ENCODE peak calls at places on chromosome 7, in ten cellular contexts. One of them, this sample, is unnamed.

GRCh38 chr7:158747408-158747807 is 42.8 kb upstream of the NCAPG2 start:
- DNase-seq in activated CD4-positive, alpha-beta T cell treated with anti-CD3 and anti-CD28 coated beads for 36 hours: no peak
- DNase-seq in dorsolateral prefrontal cortex: no peak
- DNase-seq in memory B cell: no peak
- DNase-seq in NCI-H2081: no peak
- DNase-seq in GM04504: no peak
- DNase-seq in stimulated activated CD4-positive, alpha-beta T cell treated with anti-CD3 and anti-CD28 coated beads, Interleukin-2, amount 100 ng/mL, for 48 hours: no peak
- DNase-seq in HepG2: no peak
- DNase-seq in brain microvascular endothelial cell: no peak
- DNase-seq in vagina: no peak
- DNase-seq in this sample: no peak

GRCh38 chr7:122304996-122305421 is 459 bp upstream of the FEZF1 start:
- DNase-seq in memory B cell: no peak
- DNase-seq in dorsolateral prefrontal cortex: no peak
- DNase-seq in stimulated activated CD4-positive, alpha-beta T cell treated with anti-CD3 and anti-CD28 coated beads, Interleukin-2, amount 100 ng/mL, for 48 hours: no peak
- DNase-seq in GM04504: no peak
- DNase-seq in NCI-H2081: no peak
- DNase-seq in HepG2: no peak
- DNase-seq in activated CD4-positive, alpha-beta T cell treated with anti-CD3 and anti-CD28 coated beads for 36 hours: no peak
- DNase-seq in vagina: no peak
- DNase-seq in brain microvascular endothelial cell: no peak
- DNase-seq in this sample: no peak

GRCh38 chr7:84950836-84951235 is 236.0 kb downstream of the SEMA3D start:
- DNase-seq in activated CD4-positive, alpha-beta T cell treated with anti-CD3 and anti-CD28 coated beads for 36 hours: no peak
- DNase-seq in GM04504: no peak
- DNase-seq in memory B cell: no peak
- DNase-seq in dorsolateral prefrontal cortex: no peak
- DNase-seq in HepG2: no peak
- DNase-seq in stimulated activated CD4-positive, alpha-beta T cell treated with anti-CD3 and anti-CD28 coated beads, Interleukin-2, amount 100 ng/mL, for 48 hours: no peak
- DNase-seq in vagina: no peak
- DNase-seq in brain microvascular endothelial cell: peak
- DNase-seq in NCI-H2081: no peak
- DNase-seq in this sample: no peak

GRCh38 chr7:106947244-106947728 is 82.2 kb downstream of the PIK3CG start:
- DNase-seq in dorsolateral prefrontal cortex: no peak
- DNase-seq in stimulated activated CD4-positive, alpha-beta T cell treated with anti-CD3 and anti-CD28 coated beads, Interleukin-2, amount 100 ng/mL, for 48 hours: peak
- DNase-seq in brain microvascular endothelial cell: peak
- DNase-seq in vagina: no peak
- DNase-seq in memory B cell: no peak
- DNase-seq in NCI-H2081: peak
- DNase-seq in activated CD4-positive, alpha-beta T cell treated with anti-CD3 and anti-CD28 coated beads for 36 hours: peak
- DNase-seq in GM04504: peak
- DNase-seq in HepG2: peak
- DNase-seq in this sample: peak

GRCh38 chr7:44534501-44534900 is 6.6 kb downstream of the NPC1L1 start:
- DNase-seq in NCI-H2081: peak
- DNase-seq in activated CD4-positive, alpha-beta T cell treated with anti-CD3 and anti-CD28 coated beads for 36 hours: peak
- DNase-seq in GM04504: no peak
- DNase-seq in stimulated activated CD4-positive, alpha-beta T cell treated with anti-CD3 and anti-CD28 coated beads, Interleukin-2, amount 100 ng/mL, for 48 hours: peak
- DNase-seq in dorsolateral prefrontal cortex: no peak
- DNase-seq in vagina: no peak
- DNase-seq in brain microvascular endothelial cell: no peak
- DNase-seq in HepG2: peak
- DNase-seq in memory B cell: peak
- DNase-seq in this sample: peak

GRCh38 chr7:101784275-101785127 is 32.9 kb upstream of the CUX1 start:
- DNase-seq in dorsolateral prefrontal cortex: peak
- DNase-seq in vagina: no peak
- DNase-seq in stimulated activated CD4-positive, alpha-beta T cell treated with anti-CD3 and anti-CD28 coated beads, Interleukin-2, amount 100 ng/mL, for 48 hours: no peak
- DNase-seq in activated CD4-positive, alpha-beta T cell treated with anti-CD3 and anti-CD28 coated beads for 36 hours: no peak
- DNase-seq in GM04504: no peak
- DNase-seq in memory B cell: no peak
- DNase-seq in HepG2: peak
- DNase-seq in brain microvascular endothelial cell: no peak
- DNase-seq in NCI-H2081: no peak
- DNase-seq in this sample: no peak

GRCh38 chr7:79272066-79272669 is 181.3 kb downstream of the MAGI2 start:
- DNase-seq in stimulated activated CD4-positive, alpha-beta T cell treated with anti-CD3 and anti-CD28 coated beads, Interleukin-2, amount 100 ng/mL, for 48 hours: no peak
- DNase-seq in HepG2: peak
- DNase-seq in NCI-H2081: peak
- DNase-seq in dorsolateral prefrontal cortex: no peak
- DNase-seq in activated CD4-positive, alpha-beta T cell treated with anti-CD3 and anti-CD28 coated beads for 36 hours: no peak
- DNase-seq in vagina: no peak
- DNase-seq in GM04504: no peak
- DNase-seq in brain microvascular endothelial cell: no peak
- DNase-seq in memory B cell: no peak
- DNase-seq in this sample: no peak

GRCh38 chr7:42071372-42072261 is 165.4 kb downstream of the GLI3 start:
- DNase-seq in memory B cell: no peak
- DNase-seq in HepG2: no peak
- DNase-seq in activated CD4-positive, alpha-beta T cell treated with anti-CD3 and anti-CD28 coated beads for 36 hours: no peak
- DNase-seq in brain microvascular endothelial cell: no peak
- DNase-seq in GM04504: no peak
- DNase-seq in vagina: no peak
- DNase-seq in stimulated activated CD4-positive, alpha-beta T cell treated with anti-CD3 and anti-CD28 coated beads, Interleukin-2, amount 100 ng/mL, for 48 hours: no peak
- DNase-seq in NCI-H2081: no peak
- DNase-seq in dorsolateral prefrontal cortex: no peak
- DNase-seq in this sample: no peak

GRCh38 chr7:73519867-73520672 is 2.0 kb downstream of the BAZ1B start:
- DNase-seq in dorsolateral prefrontal cortex: no peak
- DNase-seq in HepG2: peak
- DNase-seq in stimulated activated CD4-positive, alpha-beta T cell treated with anti-CD3 and anti-CD28 coated beads, Interleukin-2, amount 100 ng/mL, for 48 hours: no peak
- DNase-seq in NCI-H2081: no peak
- DNase-seq in memory B cell: no peak
- DNase-seq in vagina: no peak
- DNase-seq in brain microvascular endothelial cell: no peak
- DNase-seq in GM04504: no peak
- DNase-seq in activated CD4-positive, alpha-beta T cell treated with anti-CD3 and anti-CD28 coated beads for 36 hours: peak
- DNase-seq in this sample: no peak

GRCh38 chr7:85001493-85002345 is 185.1 kb downstream of the SEMA3D start:
- DNase-seq in stimulated activated CD4-positive, alpha-beta T cell treated with anti-CD3 and anti-CD28 coated beads, Interleukin-2, amount 100 ng/mL, for 48 hours: no peak
- DNase-seq in dorsolateral prefrontal cortex: no peak
- DNase-seq in vagina: no peak
- DNase-seq in GM04504: no peak
- DNase-seq in memory B cell: no peak
- DNase-seq in NCI-H2081: no peak
- DNase-seq in activated CD4-positive, alpha-beta T cell treated with anti-CD3 and anti-CD28 coated beads for 36 hours: no peak
- DNase-seq in HepG2: no peak
- DNase-seq in brain microvascular endothelial cell: no peak
- DNase-seq in this sample: no peak

GRCh38 chr7:38673795-38674194 is 42.6 kb upstream of the AMPH start:
- DNase-seq in memory B cell: no peak
- DNase-seq in NCI-H2081: no peak
- DNase-seq in vagina: no peak
- DNase-seq in HepG2: no peak
- DNase-seq in brain microvascular endothelial cell: peak
- DNase-seq in activated CD4-positive, alpha-beta T cell treated with anti-CD3 and anti-CD28 coated beads for 36 hours: no peak
- DNase-seq in dorsolateral prefrontal cortex: no peak
- DNase-seq in GM04504: peak
- DNase-seq in stimulated activated CD4-positive, alpha-beta T cell treated with anti-CD3 and anti-CD28 coated beads, Interleukin-2, amount 100 ng/mL, for 48 hours: no peak
- DNase-seq in this sample: no peak

GRCh38 chr7:50664461-50664922 is 99.3 kb upstream of the DDC start:
- DNase-seq in brain microvascular endothelial cell: peak
- DNase-seq in activated CD4-positive, alpha-beta T cell treated with anti-CD3 and anti-CD28 coated beads for 36 hours: peak
- DNase-seq in memory B cell: no peak
- DNase-seq in GM04504: peak
- DNase-seq in dorsolateral prefrontal cortex: no peak
- DNase-seq in HepG2: no peak
- DNase-seq in NCI-H2081: no peak
- DNase-seq in stimulated activated CD4-positive, alpha-beta T cell treated with anti-CD3 and anti-CD28 coated beads, Interleukin-2, amount 100 ng/mL, for 48 hours: no peak
- DNase-seq in vagina: no peak
- DNase-seq in this sample: no peak

GRCh38 chr7:100208911-100209408 is 10.8 kb upstream of the PVRIG start:
- DNase-seq in dorsolateral prefrontal cortex: no peak
- DNase-seq in HepG2: no peak
- DNase-seq in memory B cell: no peak
- DNase-seq in activated CD4-positive, alpha-beta T cell treated with anti-CD3 and anti-CD28 coated beads for 36 hours: peak
- DNase-seq in brain microvascular endothelial cell: no peak
- DNase-seq in NCI-H2081: no peak
- DNase-seq in stimulated activated CD4-positive, alpha-beta T cell treated with anti-CD3 and anti-CD28 coated beads, Interleukin-2, amount 100 ng/mL, for 48 hours: no peak
- DNase-seq in vagina: no peak
- DNase-seq in GM04504: no peak
- DNase-seq in this sample: no peak

GRCh38 chr7:37027104-37027503 is 302.8 kb upstream of the AOAH start:
- DNase-seq in memory B cell: no peak
- DNase-seq in HepG2: no peak
- DNase-seq in vagina: no peak
- DNase-seq in brain microvascular endothelial cell: no peak
- DNase-seq in activated CD4-positive, alpha-beta T cell treated with anti-CD3 and anti-CD28 coated beads for 36 hours: no peak
- DNase-seq in dorsolateral prefrontal cortex: no peak
- DNase-seq in NCI-H2081: no peak
- DNase-seq in GM04504: no peak
- DNase-seq in stimulated activated CD4-positive, alpha-beta T cell treated with anti-CD3 and anti-CD28 coated beads, Interleukin-2, amount 100 ng/mL, for 48 hours: no peak
- DNase-seq in this sample: no peak

GRCh38 chr7:105502173-105502572 is 19.9 kb downstream of the PUS7 start:
- DNase-seq in NCI-H2081: no peak
- DNase-seq in memory B cell: no peak
- DNase-seq in brain microvascular endothelial cell: no peak
- DNase-seq in dorsolateral prefrontal cortex: no peak
- DNase-seq in HepG2: no peak
- DNase-seq in activated CD4-positive, alpha-beta T cell treated with anti-CD3 and anti-CD28 coated beads for 36 hours: no peak
- DNase-seq in vagina: no peak
- DNase-seq in stimulated activated CD4-positive, alpha-beta T cell treated with anti-CD3 and anti-CD28 coated beads, Interleukin-2, amount 100 ng/mL, for 48 hours: no peak
- DNase-seq in GM04504: no peak
- DNase-seq in this sample: no peak

GRCh38 chr7:84302949-84303348 is 108.4 kb upstream of the SEMA3A start:
- DNase-seq in brain microvascular endothelial cell: no peak
- DNase-seq in stimulated activated CD4-positive, alpha-beta T cell treated with anti-CD3 and anti-CD28 coated beads, Interleukin-2, amount 100 ng/mL, for 48 hours: no peak
- DNase-seq in dorsolateral prefrontal cortex: no peak
- DNase-seq in HepG2: no peak
- DNase-seq in vagina: no peak
- DNase-seq in memory B cell: no peak
- DNase-seq in activated CD4-positive, alpha-beta T cell treated with anti-CD3 and anti-CD28 coated beads for 36 hours: no peak
- DNase-seq in GM04504: no peak
- DNase-seq in NCI-H2081: no peak
- DNase-seq in this sample: no peak

GRCh38 chr7:17152698-17153097 is 145.8 kb upstream of the AHR start:
- DNase-seq in NCI-H2081: no peak
- DNase-seq in activated CD4-positive, alpha-beta T cell treated with anti-CD3 and anti-CD28 coated beads for 36 hours: no peak
- DNase-seq in memory B cell: no peak
- DNase-seq in GM04504: no peak
- DNase-seq in vagina: no peak
- DNase-seq in HepG2: no peak
- DNase-seq in dorsolateral prefrontal cortex: no peak
- DNase-seq in stimulated activated CD4-positive, alpha-beta T cell treated with anti-CD3 and anti-CD28 coated beads, Interleukin-2, amount 100 ng/mL, for 48 hours: no peak
- DNase-seq in brain microvascular endothelial cell: no peak
- DNase-seq in this sample: no peak

GRCh38 chr7:36119005-36119711 is 33.9 kb upstream of the EEPD1 start:
- DNase-seq in HepG2: peak
- DNase-seq in stimulated activated CD4-positive, alpha-beta T cell treated with anti-CD3 and anti-CD28 coated beads, Interleukin-2, amount 100 ng/mL, for 48 hours: no peak
- DNase-seq in brain microvascular endothelial cell: peak
- DNase-seq in activated CD4-positive, alpha-beta T cell treated with anti-CD3 and anti-CD28 coated beads for 36 hours: no peak
- DNase-seq in vagina: no peak
- DNase-seq in GM04504: peak
- DNase-seq in dorsolateral prefrontal cortex: no peak
- DNase-seq in memory B cell: no peak
- DNase-seq in NCI-H2081: no peak
- DNase-seq in this sample: no peak

GRCh38 chr7:65812281-65812680 is 60.6 kb upstream of the VKORC1L1 start:
- DNase-seq in NCI-H2081: no peak
- DNase-seq in brain microvascular endothelial cell: peak
- DNase-seq in activated CD4-positive, alpha-beta T cell treated with anti-CD3 and anti-CD28 coated beads for 36 hours: no peak
- DNase-seq in stimulated activated CD4-positive, alpha-beta T cell treated with anti-CD3 and anti-CD28 coated beads, Interleukin-2, amount 100 ng/mL, for 48 hours: no peak
- DNase-seq in vagina: no peak
- DNase-seq in GM04504: no peak
- DNase-seq in HepG2: no peak
- DNase-seq in memory B cell: no peak
- DNase-seq in dorsolateral prefrontal cortex: no peak
- DNase-seq in this sample: no peak

GRCh38 chr7:151115121-151115835 is 29.0 kb downstream of the AGAP3 start:
- DNase-seq in HepG2: no peak
- DNase-seq in GM04504: no peak
- DNase-seq in vagina: no peak
- DNase-seq in NCI-H2081: no peak
- DNase-seq in activated CD4-positive, alpha-beta T cell treated with anti-CD3 and anti-CD28 coated beads for 36 hours: peak
- DNase-seq in stimulated activated CD4-positive, alpha-beta T cell treated with anti-CD3 and anti-CD28 coated beads, Interleukin-2, amount 100 ng/mL, for 48 hours: peak
- DNase-seq in memory B cell: no peak
- DNase-seq in brain microvascular endothelial cell: no peak
- DNase-seq in dorsolateral prefrontal cortex: no peak
- DNase-seq in this sample: peak

GRCh38 chr7:79284226-79284625 is 169.2 kb downstream of the MAGI2 start:
- DNase-seq in GM04504: no peak
- DNase-seq in brain microvascular endothelial cell: no peak
- DNase-seq in activated CD4-positive, alpha-beta T cell treated with anti-CD3 and anti-CD28 coated beads for 36 hours: no peak
- DNase-seq in memory B cell: no peak
- DNase-seq in vagina: no peak
- DNase-seq in HepG2: no peak
- DNase-seq in NCI-H2081: no peak
- DNase-seq in dorsolateral prefrontal cortex: no peak
- DNase-seq in stimulated activated CD4-positive, alpha-beta T cell treated with anti-CD3 and anti-CD28 coated beads, Interleukin-2, amount 100 ng/mL, for 48 hours: no peak
- DNase-seq in this sample: no peak

GRCh38 chr7:134891262-134892001 is 94.9 kb upstream of the AGBL3 start:
- DNase-seq in memory B cell: no peak
- DNase-seq in activated CD4-positive, alpha-beta T cell treated with anti-CD3 and anti-CD28 coated beads for 36 hours: no peak
- DNase-seq in GM04504: peak
- DNase-seq in dorsolateral prefrontal cortex: peak
- DNase-seq in NCI-H2081: peak
- DNase-seq in vagina: peak
- DNase-seq in brain microvascular endothelial cell: peak
- DNase-seq in HepG2: peak
- DNase-seq in stimulated activated CD4-positive, alpha-beta T cell treated with anti-CD3 and anti-CD28 coated beads, Interleukin-2, amount 100 ng/mL, for 48 hours: no peak
- DNase-seq in this sample: no peak

GRCh38 chr7:66356277-66356721 is 151.2 kb downstream of the TPST1 start:
- DNase-seq in brain microvascular endothelial cell: no peak
- DNase-seq in HepG2: no peak
- DNase-seq in stimulated activated CD4-positive, alpha-beta T cell treated with anti-CD3 and anti-CD28 coated beads, Interleukin-2, amount 100 ng/mL, for 48 hours: no peak
- DNase-seq in memory B cell: no peak
- DNase-seq in GM04504: no peak
- DNase-seq in activated CD4-positive, alpha-beta T cell treated with anti-CD3 and anti-CD28 coated beads for 36 hours: no peak
- DNase-seq in NCI-H2081: no peak
- DNase-seq in dorsolateral prefrontal cortex: no peak
- DNase-seq in vagina: no peak
- DNase-seq in this sample: no peak

GRCh38 chr7:145106001-145106400 is 270.1 kb upstream of the TPK1 start:
- DNase-seq in activated CD4-positive, alpha-beta T cell treated with anti-CD3 and anti-CD28 coated beads for 36 hours: no peak
- DNase-seq in dorsolateral prefrontal cortex: no peak
- DNase-seq in HepG2: no peak
- DNase-seq in stimulated activated CD4-positive, alpha-beta T cell treated with anti-CD3 and anti-CD28 coated beads, Interleukin-2, amount 100 ng/mL, for 48 hours: no peak
- DNase-seq in vagina: no peak
- DNase-seq in brain microvascular endothelial cell: no peak
- DNase-seq in memory B cell: no peak
- DNase-seq in GM04504: no peak
- DNase-seq in NCI-H2081: peak
- DNase-seq in this sample: no peak

GRCh38 chr7:71193099-71193810 is 61.3 kb downstream of the GALNT17 start:
- DNase-seq in HepG2: no peak
- DNase-seq in dorsolateral prefrontal cortex: no peak
- DNase-seq in vagina: no peak
- DNase-seq in memory B cell: no peak
- DNase-seq in NCI-H2081: no peak
- DNase-seq in activated CD4-positive, alpha-beta T cell treated with anti-CD3 and anti-CD28 coated beads for 36 hours: no peak
- DNase-seq in stimulated activated CD4-positive, alpha-beta T cell treated with anti-CD3 and anti-CD28 coated beads, Interleukin-2, amount 100 ng/mL, for 48 hours: no peak
- DNase-seq in brain microvascular endothelial cell: no peak
- DNase-seq in GM04504: no peak
- DNase-seq in this sample: no peak

This sample was measured in stimulated activated CD8-positive, alpha-beta memory T cell treated with anti-CD3 and anti-CD28 coated beads, Interleukin-2, amount 100 ng/mL, for 48 hours.